ENCODE peak calls at places on chromosomes 3 and 15, in eight cellular contexts. O, H, B, Q, I, A, Z and G are unnamed samples.

GRCh38 chr3:149299938-149300791 is 33.3 kb downstream of the TM4SF18 start:
- DNase-seq in A (no peak), B (no peak), I (peak), H (peak), Q (no peak), O (no peak), Z (peak), G (no peak)

GRCh38 chr15:31004220-31004733 is 12.8 kb upstream of the MTMR10 start:
- DNase-seq in A (no peak), I (peak), B (no peak), O (peak), H (no peak), Q (peak), Z (no peak), G (no peak)

GRCh38 chr3:115922681-115923347 is 299.5 kb downstream of the GAP43 start:
- DNase-seq in I (peak), O (peak), A (no peak), H (peak), Z (no peak), Q (no peak), B (no peak), G (no peak)

GRCh38 chr3:119690043-119690656 is 12.7 kb upstream of the CFAP91 start:
- DNase-seq in B (no peak), A (no peak), H (peak), Z (no peak), Q (no peak), O (no peak), I (no peak), G (no peak)

GRCh38 chr15:48823237-48823636 is 12.4 kb upstream of the CEP152 start:
- DNase-seq in A (no peak), Q (no peak), Z (no peak), O (peak), B (no peak), I (no peak), H (peak), G (no peak)

GRCh38 chr15:62598217-62598616 is 433.1 kb upstream of the C2CD4B start:
- DNase-seq in H (no peak), Q (no peak), Z (no peak), O (no peak), I (no peak), A (no peak), B (no peak), G (no peak)

GRCh38 chr15:67133738-67134576 is 68.6 kb downstream of the SMAD3 start:
- DNase-seq in O (no peak), Q (no peak), H (peak), A (peak), I (peak), B (peak), Z (no peak), G (peak)

GRCh38 chr3:24242012-24242698 is 252.5 kb downstream of the THRB start:
- DNase-seq in Z (no peak), I (no peak), O (no peak), H (peak), B (no peak), A (no peak), Q (peak), G (no peak)

GRCh38 chr3:46705751-46706572 is 4.8 kb downstream of the TMIE start:
- DNase-seq in O (no peak), H (peak), A (peak), B (no peak), Q (no peak), Z (no peak), I (no peak), G (no peak)

GRCh38 chr3:119643528-119643927 is 16.9 kb downstream of the POPDC2 start:
- DNase-seq in O (no peak), H (peak), A (no peak), Q (no peak), Z (no peak), B (no peak), I (peak), G (no peak)

GRCh38 chr15:31303434-31304073 is 23.1 kb upstream of the KLF13 start:
- DNase-seq in I (no peak), Z (peak), H (no peak), B (no peak), A (no peak), O (peak), Q (no peak), G (no peak)

GRCh38 chr15:89654847-89655805 is at the start of gene KIF7:
- DNase-seq in Z (no peak), B (no peak), H (peak), Q (peak), I (no peak), O (peak), A (peak), G (peak)

GRCh38 chr15:73617310-73617709 is 15.9 kb downstream of the NPTN start:
- DNase-seq in B (no peak), A (no peak), Q (no peak), Z (no peak), O (no peak), H (peak), I (no peak), G (no peak)

GRCh38 chr3:68424796-68425460 is 507.4 kb downstream of the TAFA4 start:
- DNase-seq in Z (no peak), A (no peak), Q (no peak), H (peak), O (no peak), B (no peak), I (no peak), G (no peak)